ENCODE peak calls at places on chromosome 6, in four cellular contexts. X, W, S and Q are unnamed samples. For H3K4me1, the result is how much of the 10 kb centered on the place peaks cover.

GRCh38 chr6:76852776-76853175 is 610.5 kb downstream of the HTR1B start:
- DNase-seq in W (no peak), S (no peak), X (no peak), Q (no peak)

GRCh38 chr6:129817821-129818220 is 43.3 kb downstream of the TMEM244 start:
- DNase-seq in X (no peak), S (no peak), W (no peak), Q (no peak)

GRCh38 chr6:7590918-7591302 is 912 bp downstream of the SNRNP48 start:
- DNase-seq in S (no peak), X (no peak), W (peak), Q (no peak)

GRCh38 chr6:73747293-73747692 is 51.3 kb downstream of the CD109 start:
- DNase-seq in S (no peak), X (no peak), W (no peak), Q (no peak)

GRCh38 chr6:17013701-17014100 is 88.1 kb upstream of the STMND1 start:
- DNase-seq in W (no peak), X (no peak), S (no peak), Q (no peak)

GRCh38 chr6:101716387-101716786 is 322.9 kb downstream of the GRIK2 start:
- DNase-seq in X (no peak), S (no peak), W (no peak), Q (no peak)

GRCh38 chr6:33126101-33126714 is 50.4 kb downstream of the HLA-DPB1 start:
- DNase-seq in W (peak), X (peak), S (peak), Q (peak)

GRCh38 chr6:20056350-20056992 is 155.8 kb downstream of the MBOAT1 start:
- DNase-seq in S (no peak), W (no peak), X (peak), Q (no peak)

GRCh38 chr6:88449770-88450169 is 283.6 kb upstream of the CNR1 start:
- DNase-seq in X (no peak), S (no peak), W (no peak), Q (no peak)

GRCh38 chr6:63663147-63663877 is 27.7 kb downstream of the PHF3 start:
- DNase-seq in W (no peak), X (no peak), S (no peak), Q (no peak)

GRCh38 chr6:134077301-134077700 is 24.9 kb upstream of the SLC2A12 start:
- DNase-seq in W (no peak), X (no peak), S (no peak), Q (no peak)

GRCh38 chr6:111663692-111664564 is 58.2 kb upstream of the TRAF3IP2 start:
- DNase-seq in X (peak), W (no peak), S (no peak), Q (peak)

GRCh38 chr6:71887006-71887743 is 825 bp downstream of the RIMS1 start:
- DNase-seq in W (peak), X (peak), S (no peak), Q (no peak)

GRCh38 chr6:70651326-70651905 is 16.3 kb upstream of the SMAP1 start:
- DNase-seq in S (no peak), X (no peak), W (no peak), Q (no peak)

GRCh38 chr6:73696990-73697651 is 1.1 kb downstream of the CD109 start:
- DNase-seq in X (no peak), S (no peak), W (no peak), Q (no peak)

DNA sequence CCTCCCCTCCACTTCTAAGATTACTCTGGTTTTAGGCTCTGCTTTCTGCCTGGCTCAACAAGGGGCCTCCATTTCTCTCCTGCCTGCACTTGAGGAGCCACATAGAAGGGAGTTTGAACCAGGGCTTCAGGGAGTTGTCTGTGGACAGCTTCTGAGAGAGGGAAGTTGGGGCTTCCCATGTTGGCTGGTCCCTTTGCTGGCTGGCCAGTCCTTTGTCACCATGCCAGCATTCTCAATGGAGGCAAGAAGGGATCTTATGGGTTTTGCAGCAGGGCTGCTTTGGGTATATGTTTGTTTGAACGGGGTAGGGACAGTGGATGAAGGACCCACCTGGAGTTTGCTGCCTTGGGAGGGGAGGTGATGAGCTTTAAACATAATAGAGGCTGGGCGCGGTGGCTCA is 124.9 kb downstream of the CARMIL1 start:
- DNase-seq in X (no peak), S (no peak), W (no peak), Q (no peak)
- H3K4me1 ChIP-seq in X (under half), S (under half), W (under half), Q (under half)

GRCh38 chr6:106114492-106114891 is 28.4 kb downstream of the PRDM1 start:
- DNase-seq in W (no peak), X (no peak), S (no peak), Q (no peak)
- H3K4me1 ChIP-seq in W (under half), X (under half), S (under half), Q (under half)

GRCh38 chr6:41711323-41712038 is 23.9 kb downstream of the TFEB start:
- DNase-seq in W (no peak), X (no peak), S (no peak), Q (no peak)
- H3K4me1 ChIP-seq in W (under half), X (under half), S (under half), Q (under half)

GRCh38 chr6:157609117-157609516 is 213.9 kb upstream of the SNX9 start:
- DNase-seq in W (no peak), X (no peak), S (no peak), Q (no peak)

GRCh38 chr6:157611406-157611805 is 211.6 kb upstream of the SNX9 start:
- DNase-seq in W (no peak), X (no peak), S (no peak), Q (no peak)

GRCh38 chr6:157608221-157609075 is 214.6 kb upstream of the SNX9 start:
- DNase-seq in W (no peak), S (no peak), X (no peak), Q (no peak)

GRCh38 chr6:157609556-157609955 is 213.5 kb upstream of the SNX9 start:
- DNase-seq in W (no peak), X (no peak), S (no peak), Q (no peak)

DNA sequence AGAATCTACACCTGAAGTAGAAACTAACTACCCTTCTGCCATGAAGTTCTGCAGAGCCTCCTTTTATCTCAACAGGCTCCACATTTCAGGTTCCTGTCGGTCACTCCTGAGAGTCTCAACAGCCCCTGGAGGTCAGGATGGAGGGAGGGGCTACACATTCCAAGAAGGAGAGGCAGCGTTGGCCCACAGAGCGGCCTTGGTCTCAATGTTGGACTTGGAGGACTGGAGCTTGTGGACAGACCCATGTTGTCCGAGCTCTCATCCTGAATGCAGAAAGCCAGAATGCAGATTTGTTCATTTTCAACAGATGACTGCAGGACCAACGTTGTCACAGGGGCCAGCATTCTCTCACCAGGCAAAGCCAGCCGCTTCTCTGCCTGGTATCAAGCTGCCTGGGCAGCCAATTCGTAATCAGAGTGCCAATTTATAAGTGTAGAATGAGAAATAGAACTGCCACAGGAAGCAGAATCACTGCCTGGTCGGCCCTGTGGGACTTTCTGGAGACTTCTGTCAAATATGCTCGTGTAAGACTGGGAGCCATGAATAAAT is 212.5 kb upstream of the SNX9 start:
- DNase-seq in W (no peak), S (no peak), X (no peak), Q (no peak)
- H3K4me1 ChIP-seq in W (under half), S (under half), X (under half), Q (under half)